ENCODE peak calls at places on chromosome 15, in seven cellular contexts. One of them, this sample, is unnamed.

GRCh38 chr15:23073890-23074631 is 34.7 kb upstream of the TUBGCP5 start:
- DNase-seq in K562: no peak
- DNase-seq in HCT116: no peak
- DNase-seq in H1: no peak
- DNase-seq in GM12878: no peak
- DNase-seq in SK-N-SH: no peak
- DNase-seq in HepG2: no peak
- DNase-seq in this sample: peak

GRCh38 chr15:34039506-34040123 is 611 bp upstream of the AVEN start:
- DNase-seq in K562: no peak
- DNase-seq in HepG2: no peak
- DNase-seq in GM12878: peak
- DNase-seq in SK-N-SH: peak
- DNase-seq in HCT116: no peak
- DNase-seq in H1: no peak
- DNase-seq in this sample: no peak

GRCh38 chr15:25960273-25960672 is 97.1 kb upstream of the ATP10A start:
- DNase-seq in SK-N-SH: no peak
- DNase-seq in H1: no peak
- DNase-seq in HCT116: no peak
- DNase-seq in HepG2: no peak
- DNase-seq in K562: no peak
- DNase-seq in GM12878: no peak
- DNase-seq in this sample: no peak

GRCh38 chr15:39828374-39828931 is 45.8 kb upstream of the FSIP1 start:
- DNase-seq in H1: no peak
- DNase-seq in GM12878: no peak
- DNase-seq in SK-N-SH: no peak
- DNase-seq in K562: no peak
- DNase-seq in HCT116: no peak
- DNase-seq in HepG2: no peak
- DNase-seq in this sample: no peak

GRCh38 chr15:77723756-77724155 is 91.0 kb upstream of the LINGO1 start:
- DNase-seq in HepG2: no peak
- DNase-seq in K562: no peak
- DNase-seq in SK-N-SH: no peak
- DNase-seq in HCT116: no peak
- DNase-seq in H1: no peak
- DNase-seq in GM12878: no peak
- DNase-seq in this sample: no peak

GRCh38 chr15:79849789-79850188 is 47.0 kb downstream of the MTHFS start:
- DNase-seq in SK-N-SH: peak
- DNase-seq in GM12878: no peak
- DNase-seq in HepG2: peak
- DNase-seq in HCT116: no peak
- DNase-seq in K562: peak
- DNase-seq in H1: peak
- DNase-seq in this sample: no peak

GRCh38 chr15:81504170-81504905 is 130.3 kb upstream of the TMC3 start:
- DNase-seq in HepG2: no peak
- DNase-seq in GM12878: no peak
- DNase-seq in SK-N-SH: no peak
- DNase-seq in H1: no peak
- DNase-seq in K562: no peak
- DNase-seq in HCT116: no peak
- DNase-seq in this sample: no peak

GRCh38 chr15:48557335-48557734 is 88.2 kb downstream of the FBN1 start:
- DNase-seq in HCT116: no peak
- DNase-seq in SK-N-SH: no peak
- DNase-seq in H1: no peak
- DNase-seq in HepG2: no peak
- DNase-seq in GM12878: no peak
- DNase-seq in K562: no peak
- DNase-seq in this sample: no peak

GRCh38 chr15:78671626-78672211 is 30.7 kb upstream of the CHRNB4 start:
- DNase-seq in H1: peak
- DNase-seq in GM12878: no peak
- DNase-seq in K562: no peak
- DNase-seq in HepG2: no peak
- DNase-seq in HCT116: no peak
- DNase-seq in SK-N-SH: peak
- DNase-seq in this sample: no peak

GRCh38 chr15:98856540-98856907 is 151.1 kb downstream of the PGPEP1L start:
- DNase-seq in HepG2: no peak
- DNase-seq in GM12878: no peak
- DNase-seq in H1: no peak
- DNase-seq in HCT116: no peak
- DNase-seq in SK-N-SH: no peak
- DNase-seq in K562: no peak
- DNase-seq in this sample: no peak

GRCh38 chr15:100777821-100778220 is 101.8 kb upstream of the ALDH1A3 start:
- DNase-seq in K562: no peak
- DNase-seq in H1: no peak
- DNase-seq in SK-N-SH: no peak
- DNase-seq in HCT116: no peak
- DNase-seq in HepG2: no peak
- DNase-seq in GM12878: no peak
- DNase-seq in this sample: no peak

GRCh38 chr15:83129791-83130190 is 22.3 kb downstream of the TM6SF1 start:
- DNase-seq in HCT116: no peak
- DNase-seq in H1: no peak
- DNase-seq in K562: no peak
- DNase-seq in HepG2: no peak
- DNase-seq in SK-N-SH: no peak
- DNase-seq in GM12878: no peak
- DNase-seq in this sample: no peak

GRCh38 chr15:92164327-92165000 is 229.2 kb upstream of the ST8SIA2 start:
- DNase-seq in H1: no peak
- DNase-seq in GM12878: no peak
- DNase-seq in HepG2: peak
- DNase-seq in SK-N-SH: no peak
- DNase-seq in HCT116: no peak
- DNase-seq in K562: no peak
- DNase-seq in this sample: no peak

GRCh38 chr15:27027229-27027628 is 56.2 kb downstream of the GABRG3 start:
- DNase-seq in SK-N-SH: no peak
- DNase-seq in H1: no peak
- DNase-seq in HepG2: no peak
- DNase-seq in K562: no peak
- DNase-seq in GM12878: no peak
- DNase-seq in HCT116: no peak
- DNase-seq in this sample: no peak

GRCh38 chr15:89778861-89779260 is 2.7 kb downstream of the MESP2 start:
- DNase-seq in GM12878: no peak
- DNase-seq in H1: no peak
- DNase-seq in HCT116: no peak
- DNase-seq in K562: no peak
- DNase-seq in SK-N-SH: no peak
- DNase-seq in HepG2: no peak
- DNase-seq in this sample: no peak

GRCh38 chr15:47711654-47712053 is 5.7 kb upstream of the SEMA6D start:
- DNase-seq in SK-N-SH: peak
- DNase-seq in GM12878: no peak
- DNase-seq in H1: no peak
- DNase-seq in HCT116: no peak
- DNase-seq in HepG2: peak
- DNase-seq in K562: no peak
- DNase-seq in this sample: no peak

GRCh38 chr15:77819841-77820728 is 187.4 kb upstream of the LINGO1 start:
- DNase-seq in HepG2: peak
- DNase-seq in K562: peak
- DNase-seq in GM12878: no peak
- DNase-seq in HCT116: peak
- DNase-seq in SK-N-SH: peak
- DNase-seq in H1: peak
- DNase-seq in this sample: peak

GRCh38 chr15:52857471-52857870 is 67.3 kb upstream of the ONECUT1 start:
- DNase-seq in H1: no peak
- DNase-seq in K562: no peak
- DNase-seq in HepG2: no peak
- DNase-seq in SK-N-SH: no peak
- DNase-seq in GM12878: no peak
- DNase-seq in HCT116: no peak
- DNase-seq in this sample: no peak

GRCh38 chr15:61034793-61035710 is 194.1 kb downstream of the RORA start:
- DNase-seq in GM12878: no peak
- DNase-seq in H1: no peak
- DNase-seq in SK-N-SH: peak
- DNase-seq in HCT116: no peak
- DNase-seq in K562: no peak
- DNase-seq in HepG2: no peak
- DNase-seq in this sample: no peak

GRCh38 chr15:79067434-79067833 is 23.1 kb downstream of the RASGRF1 start:
- DNase-seq in K562: no peak
- DNase-seq in HepG2: peak
- DNase-seq in HCT116: no peak
- DNase-seq in H1: no peak
- DNase-seq in SK-N-SH: no peak
- DNase-seq in GM12878: no peak
- DNase-seq in this sample: no peak

GRCh38 chr15:78907577-78907976 is 34.9 kb downstream of the MORF4L1 start:
- DNase-seq in HepG2: peak
- DNase-seq in HCT116: no peak
- DNase-seq in SK-N-SH: peak
- DNase-seq in K562: peak
- DNase-seq in GM12878: no peak
- DNase-seq in H1: peak
- DNase-seq in this sample: no peak

GRCh38 chr15:65393091-65393490 is 15.3 kb upstream of the IGDCC3 start:
- DNase-seq in K562: peak
- DNase-seq in HCT116: no peak
- DNase-seq in SK-N-SH: no peak
- DNase-seq in H1: no peak
- DNase-seq in GM12878: no peak
- DNase-seq in HepG2: no peak
- DNase-seq in this sample: no peak

GRCh38 chr15:65394280-65394789 is 16.5 kb upstream of the IGDCC3 start:
- DNase-seq in GM12878: no peak
- DNase-seq in H1: no peak
- DNase-seq in HCT116: no peak
- DNase-seq in SK-N-SH: no peak
- DNase-seq in HepG2: no peak
- DNase-seq in K562: no peak
- DNase-seq in this sample: no peak

GRCh38 chr15:65394936-65395335 is 17.1 kb upstream of the IGDCC3 start:
- DNase-seq in K562: no peak
- DNase-seq in SK-N-SH: no peak
- DNase-seq in HCT116: no peak
- DNase-seq in GM12878: no peak
- DNase-seq in H1: no peak
- DNase-seq in HepG2: no peak
- DNase-seq in this sample: no peak

GRCh38 chr15:65392368-65392767 is 14.6 kb upstream of the IGDCC3 start:
- DNase-seq in H1: no peak
- DNase-seq in HepG2: no peak
- DNase-seq in K562: no peak
- DNase-seq in GM12878: no peak
- DNase-seq in HCT116: no peak
- DNase-seq in SK-N-SH: no peak
- DNase-seq in this sample: no peak

DNA sequence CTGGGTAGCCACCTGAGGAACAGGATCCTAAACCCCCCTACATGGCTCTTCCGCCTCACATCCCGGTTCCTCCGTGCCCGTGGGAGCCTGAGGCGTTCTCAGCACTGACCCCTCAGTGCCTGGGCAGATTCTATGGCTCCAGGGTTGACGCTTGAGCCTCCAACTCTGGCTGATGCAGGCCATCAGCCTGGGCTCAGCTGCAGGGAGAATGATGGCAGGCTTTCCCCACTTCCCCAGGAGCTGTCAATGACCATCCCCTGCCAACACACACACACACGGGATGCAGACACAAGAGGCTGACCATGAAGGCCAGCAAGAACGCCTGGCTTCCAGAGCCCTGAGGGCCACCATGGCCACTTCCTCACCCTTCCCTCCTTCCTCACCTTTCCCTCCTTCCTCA is 15.8 kb upstream of the IGDCC3 start:
- DNase-seq in SK-N-SH: no peak
- DNase-seq in HepG2: no peak
- DNase-seq in HCT116: no peak
- DNase-seq in K562: no peak
- DNase-seq in H1: no peak
- DNase-seq in GM12878: no peak
- DNase-seq in this sample: no peak
- TF ChIP-seq JUND in SK-N-SH: no peak
- TF ChIP-seq JUND in HepG2: no peak
- TF ChIP-seq JUND in HCT116: no peak
- TF ChIP-seq JUND in K562: no peak
- TF ChIP-seq JUND in H1: no peak
- TF ChIP-seq JUND in GM12878: no peak
- TF ChIP-seq JUND in this sample: no peak

GRCh38 chr15:74196175-74196574 is 6.4 kb downstream of the STRA6 start:
- DNase-seq in HCT116: peak
- DNase-seq in GM12878: no peak
- DNase-seq in H1: no peak
- DNase-seq in SK-N-SH: no peak
- DNase-seq in K562: no peak
- DNase-seq in HepG2: peak
- DNase-seq in this sample: no peak
- TF ChIP-seq JUND in HCT116: no peak
- TF ChIP-seq JUND in GM12878: no peak
- TF ChIP-seq JUND in H1: no peak
- TF ChIP-seq JUND in SK-N-SH: no peak
- TF ChIP-seq JUND in K562: no peak
- TF ChIP-seq JUND in HepG2: no peak
- TF ChIP-seq JUND in this sample: no peak

DNA sequence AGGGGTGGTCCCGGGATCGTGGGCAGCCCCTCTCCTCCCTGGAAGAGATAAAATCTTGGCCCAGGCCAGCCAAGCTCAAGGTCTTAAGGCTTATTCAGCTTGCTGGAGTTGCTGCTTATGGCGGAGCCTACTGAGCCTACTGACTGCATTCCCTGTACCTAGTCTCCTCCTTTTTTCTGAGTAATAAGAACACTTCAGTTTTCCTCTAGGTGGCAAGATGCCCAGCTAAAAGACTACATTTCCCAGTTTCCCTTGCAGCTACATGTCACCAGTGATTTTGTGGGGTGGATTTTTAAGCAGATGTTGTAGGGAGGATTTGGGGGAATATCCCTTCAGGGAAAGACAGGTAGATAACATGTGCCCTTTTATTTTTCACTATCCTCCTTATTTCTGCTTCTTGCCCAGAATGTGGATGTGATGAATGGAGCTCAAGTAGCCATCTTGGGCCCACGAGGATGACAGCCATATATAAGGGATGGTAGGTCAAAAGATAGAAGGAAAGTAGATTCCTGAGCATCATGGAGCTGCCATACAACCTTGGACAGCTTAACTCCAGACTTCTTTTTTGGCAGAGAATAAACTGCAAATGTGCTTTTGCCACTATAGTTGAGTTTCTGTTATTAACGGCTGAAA is 41.5 kb upstream of the INSYN1 start:
- DNase-seq in K562: no peak
- DNase-seq in GM12878: no peak
- DNase-seq in H1: no peak
- DNase-seq in HCT116: peak
- DNase-seq in HepG2: no peak
- DNase-seq in SK-N-SH: no peak
- DNase-seq in this sample: peak
- TF ChIP-seq JUND in K562: no peak
- TF ChIP-seq JUND in GM12878: no peak
- TF ChIP-seq JUND in H1: no peak
- TF ChIP-seq JUND in HCT116: no peak
- TF ChIP-seq JUND in HepG2: no peak
- TF ChIP-seq JUND in SK-N-SH: no peak
- TF ChIP-seq JUND in this sample: no peak

GRCh38 chr15:49824700-49825099 is 203.9 kb downstream of the DTWD1 start:
- DNase-seq in H1: no peak
- DNase-seq in K562: no peak
- DNase-seq in SK-N-SH: no peak
- DNase-seq in HCT116: no peak
- DNase-seq in HepG2: no peak
- DNase-seq in GM12878: no peak
- DNase-seq in this sample: no peak
- TF ChIP-seq JUND in H1: no peak
- TF ChIP-seq JUND in K562: no peak
- TF ChIP-seq JUND in SK-N-SH: no peak
- TF ChIP-seq JUND in HCT116: no peak
- TF ChIP-seq JUND in HepG2: no peak
- TF ChIP-seq JUND in GM12878: no peak
- TF ChIP-seq JUND in this sample: no peak